ENCODE peak calls at places on chromosomes 13 and 19, in eight cellular contexts. Q, M, N, R, L, B, C and Y are unnamed samples.

GRCh38 chr13:80923907-80924306 is 583.0 kb upstream of the SPRY2 start:
- DNase-seq in Q (no peak), M (no peak), N (no peak), R (no peak), L (no peak), B (no peak), C (no peak), Y (no peak)

GRCh38 chr19:39166571-39167391 is 30.0 kb upstream of the NCCRP1 start:
- DNase-seq in Q (no peak), M (no peak), N (no peak), R (peak), L (no peak), B (no peak), C (no peak), Y (peak)

GRCh38 chr19:57338798-57339378 is 12.2 kb upstream of the ZNF304 start:
- DNase-seq in Q (no peak), M (no peak), N (no peak), R (peak), L (no peak), B (no peak), C (no peak), Y (no peak)

GRCh38 chr19:9436358-9436757 is 985 bp upstream of the ZNF266 start:
- DNase-seq in Q (no peak), M (no peak), N (no peak), R (no peak), L (no peak), B (no peak), C (no peak), Y (no peak)

GRCh38 chr19:54162241-54162805 is 2.8 kb upstream of the LENG1 start:
- DNase-seq in Q (peak), M (no peak), N (no peak), R (peak), L (peak), B (no peak), C (peak), Y (peak)

GRCh38 chr13:71517004-71517403 is 350.0 kb downstream of the DACH1 start:
- DNase-seq in Q (no peak), M (no peak), N (no peak), R (no peak), L (no peak), B (no peak), C (no peak), Y (no peak)

GRCh38 chr19:15934332-15935078 is at the start of gene CYP4F11:
- DNase-seq in Q (no peak), M (no peak), N (peak), R (no peak), L (peak), B (no peak), C (peak), Y (peak)

GRCh38 chr13:46307554-46307953 is 79.5 kb downstream of the RUBCNL start:
- DNase-seq in Q (no peak), M (no peak), N (no peak), R (no peak), L (no peak), B (no peak), C (no peak), Y (no peak)

GRCh38 chr19:51387924-51388389 is at the start of gene LIM2:
- DNase-seq in Q (no peak), M (no peak), N (no peak), R (no peak), L (no peak), B (no peak), C (no peak), Y (no peak)

GRCh38 chr13:99425485-99426341 is 75.6 kb upstream of the TM9SF2 start:
- DNase-seq in Q (no peak), M (no peak), N (no peak), R (no peak), L (no peak), B (no peak), C (peak), Y (no peak)

GRCh38 chr13:29969286-29969685 is 118.9 kb upstream of the UBL3 start:
- DNase-seq in Q (no peak), M (peak), N (no peak), R (peak), L (no peak), B (peak), C (no peak), Y (no peak)

GRCh38 chr13:94548382-94549240 is 47.3 kb downstream of the TGDS start:
- DNase-seq in Q (peak), M (peak), N (peak), R (peak), L (peak), B (no peak), C (no peak), Y (peak)

GRCh38 chr13:105474983-105475382 is 1060.5 kb downstream of the EFNB2 start:
- DNase-seq in Q (no peak), M (no peak), N (no peak), R (peak), L (no peak), B (no peak), C (no peak), Y (no peak)